ENCODE peak calls at places on chromosomes 7 and 10, in eight cellular contexts. One of them, this sample, is unnamed.

GRCh38 chr7:157851501-157852067 is 514.8 kb downstream of the DNAJB6 start:
- DNase-seq in Right ventricle myocardium superior: peak; percentile 82
- DNase-seq in stimulated activated CD8-positive, alpha-beta memory T cell treated with anti-CD3 and anti-CD28 coated beads, Interleukin-12 subunit alpha, Interleukin-12 subunit beta, amount 100 ng/mL, for 4 hours: peak; percentile 38
- DNase-seq in iPS DF 6.9: no peak
- DNase-seq in NCI-H446 treated with DMSO at 0.1 percent for 48 hours: no peak
- DNase-seq in T-cell: peak; percentile 69
- DNase-seq in activated CD4-positive, CD25-positive, alpha-beta regulatory T cell: peak; percentile 56
- DNase-seq in KBM-7: peak; percentile 19
- DNase-seq in this sample: peak; percentile 67

GRCh38 chr10:132102071-132102716 is 36.4 kb downstream of the JAKMIP3 start:
- DNase-seq in T-cell: no peak
- DNase-seq in Right ventricle myocardium superior: no peak
- DNase-seq in iPS DF 6.9: no peak
- DNase-seq in KBM-7: no peak
- DNase-seq in activated CD4-positive, CD25-positive, alpha-beta regulatory T cell: no peak
- DNase-seq in NCI-H446 treated with DMSO at 0.1 percent for 48 hours: no peak
- DNase-seq in stimulated activated CD8-positive, alpha-beta memory T cell treated with anti-CD3 and anti-CD28 coated beads, Interleukin-12 subunit alpha, Interleukin-12 subunit beta, amount 100 ng/mL, for 4 hours: no peak
- DNase-seq in this sample: no peak

GRCh38 chr7:36719233-36719632 is 5.1 kb downstream of the AOAH start:
- DNase-seq in KBM-7: no peak
- DNase-seq in activated CD4-positive, CD25-positive, alpha-beta regulatory T cell: no peak
- DNase-seq in iPS DF 6.9: no peak
- DNase-seq in NCI-H446 treated with DMSO at 0.1 percent for 48 hours: no peak
- DNase-seq in T-cell: no peak
- DNase-seq in stimulated activated CD8-positive, alpha-beta memory T cell treated with anti-CD3 and anti-CD28 coated beads, Interleukin-12 subunit alpha, Interleukin-12 subunit beta, amount 100 ng/mL, for 4 hours: no peak
- DNase-seq in Right ventricle myocardium superior: no peak
- DNase-seq in this sample: no peak

GRCh38 chr7:65441010-65441409 is 67.4 kb downstream of the ZNF92 start:
- DNase-seq in activated CD4-positive, CD25-positive, alpha-beta regulatory T cell: no peak
- DNase-seq in Right ventricle myocardium superior: no peak
- DNase-seq in KBM-7: no peak
- DNase-seq in stimulated activated CD8-positive, alpha-beta memory T cell treated with anti-CD3 and anti-CD28 coated beads, Interleukin-12 subunit alpha, Interleukin-12 subunit beta, amount 100 ng/mL, for 4 hours: no peak
- DNase-seq in NCI-H446 treated with DMSO at 0.1 percent for 48 hours: no peak
- DNase-seq in T-cell: no peak
- DNase-seq in iPS DF 6.9: no peak
- DNase-seq in this sample: no peak

GRCh38 chr7:88169717-88170320 is 50.0 kb downstream of the SRI start:
- DNase-seq in Right ventricle myocardium superior: no peak
- DNase-seq in iPS DF 6.9: no peak
- DNase-seq in stimulated activated CD8-positive, alpha-beta memory T cell treated with anti-CD3 and anti-CD28 coated beads, Interleukin-12 subunit alpha, Interleukin-12 subunit beta, amount 100 ng/mL, for 4 hours: no peak
- DNase-seq in T-cell: no peak
- DNase-seq in NCI-H446 treated with DMSO at 0.1 percent for 48 hours: no peak
- DNase-seq in KBM-7: peak; percentile 47
- DNase-seq in activated CD4-positive, CD25-positive, alpha-beta regulatory T cell: no peak
- DNase-seq in this sample: peak; percentile 25

GRCh38 chr10:5040781-5041470 is 37.3 kb upstream of the AKR1C2 start:
- DNase-seq in iPS DF 6.9: no peak
- DNase-seq in KBM-7: peak; percentile 55
- DNase-seq in activated CD4-positive, CD25-positive, alpha-beta regulatory T cell: no peak
- DNase-seq in T-cell: no peak
- DNase-seq in Right ventricle myocardium superior: no peak
- DNase-seq in NCI-H446 treated with DMSO at 0.1 percent for 48 hours: no peak
- DNase-seq in stimulated activated CD8-positive, alpha-beta memory T cell treated with anti-CD3 and anti-CD28 coated beads, Interleukin-12 subunit alpha, Interleukin-12 subunit beta, amount 100 ng/mL, for 4 hours: no peak
- DNase-seq in this sample: no peak

GRCh38 chr10:103778358-103779139 is 76.8 kb downstream of the SH3PXD2A start:
- DNase-seq in NCI-H446 treated with DMSO at 0.1 percent for 48 hours: no peak
- DNase-seq in stimulated activated CD8-positive, alpha-beta memory T cell treated with anti-CD3 and anti-CD28 coated beads, Interleukin-12 subunit alpha, Interleukin-12 subunit beta, amount 100 ng/mL, for 4 hours: no peak
- DNase-seq in T-cell: no peak
- DNase-seq in Right ventricle myocardium superior: no peak
- DNase-seq in iPS DF 6.9: no peak
- DNase-seq in KBM-7: no peak
- DNase-seq in activated CD4-positive, CD25-positive, alpha-beta regulatory T cell: no peak
- DNase-seq in this sample: no peak

GRCh38 chr7:66211429-66211828 is 6.3 kb downstream of the TPST1 start:
- DNase-seq in KBM-7: no peak
- DNase-seq in Right ventricle myocardium superior: no peak
- DNase-seq in iPS DF 6.9: no peak
- DNase-seq in NCI-H446 treated with DMSO at 0.1 percent for 48 hours: no peak
- DNase-seq in activated CD4-positive, CD25-positive, alpha-beta regulatory T cell: no peak
- DNase-seq in T-cell: no peak
- DNase-seq in stimulated activated CD8-positive, alpha-beta memory T cell treated with anti-CD3 and anti-CD28 coated beads, Interleukin-12 subunit alpha, Interleukin-12 subunit beta, amount 100 ng/mL, for 4 hours: no peak
- DNase-seq in this sample: no peak

GRCh38 chr7:137453356-137453755 is 109.8 kb upstream of the PTN start:
- DNase-seq in T-cell: no peak
- DNase-seq in iPS DF 6.9: no peak
- DNase-seq in KBM-7: no peak
- DNase-seq in Right ventricle myocardium superior: no peak
- DNase-seq in activated CD4-positive, CD25-positive, alpha-beta regulatory T cell: no peak
- DNase-seq in NCI-H446 treated with DMSO at 0.1 percent for 48 hours: no peak
- DNase-seq in stimulated activated CD8-positive, alpha-beta memory T cell treated with anti-CD3 and anti-CD28 coated beads, Interleukin-12 subunit alpha, Interleukin-12 subunit beta, amount 100 ng/mL, for 4 hours: no peak
- DNase-seq in this sample: peak; percentile 57

GRCh38 chr7:55309040-55309991 is 55.8 kb upstream of the LANCL2 start:
- DNase-seq in Right ventricle myocardium superior: peak; percentile 43
- DNase-seq in iPS DF 6.9: no peak
- DNase-seq in T-cell: peak; percentile 59
- DNase-seq in NCI-H446 treated with DMSO at 0.1 percent for 48 hours: no peak
- DNase-seq in stimulated activated CD8-positive, alpha-beta memory T cell treated with anti-CD3 and anti-CD28 coated beads, Interleukin-12 subunit alpha, Interleukin-12 subunit beta, amount 100 ng/mL, for 4 hours: peak; percentile 39
- DNase-seq in KBM-7: no peak
- DNase-seq in activated CD4-positive, CD25-positive, alpha-beta regulatory T cell: peak; percentile 21
- DNase-seq in this sample: no peak